ENCODE peak calls at places on chromosomes 5 and 9, in four cellular contexts. T, Y, B and V are unnamed samples.

GRCh38 chr5:172499287-172499686 is 45.0 kb upstream of the SH3PXD2B start:
- DNase-seq in Y (no peak), T (no peak), B (no peak), V (no peak)

GRCh38 chr9:5743109-5743508 is 89.8 kb downstream of the ERMP1 start:
- DNase-seq in Y (no peak), T (no peak), B (no peak), V (no peak)

GRCh38 chr5:14560091-14560595 is 21.4 kb upstream of the OTULINL start:
- DNase-seq in T (no peak), Y (no peak), B (no peak), V (no peak)

GRCh38 chr5:67268233-67269011 is 71.8 kb upstream of the CD180 start:
- DNase-seq in Y (peak), B (no peak), T (peak), V (no peak)

GRCh38 chr5:96189987-96190386 is 228.3 kb upstream of the ELL2 start:
- DNase-seq in B (no peak), Y (no peak), T (no peak), V (no peak)

GRCh38 chr5:111953351-111954127 is 196.5 kb upstream of the NREP start:
- DNase-seq in Y (no peak), T (peak), B (no peak), V (no peak)

GRCh38 chr5:5288236-5288635 is 134.2 kb upstream of the ICE1 start:
- DNase-seq in B (no peak), T (peak), Y (peak), V (no peak)

GRCh38 chr9:129609486-129610192 is 11.3 kb downstream of the C9orf50 start:
- DNase-seq in Y (no peak), T (no peak), B (no peak), V (peak)

GRCh38 chr5:58261605-58262004 is 198.3 kb downstream of the PLK2 start:
- DNase-seq in T (no peak), B (no peak), Y (no peak), V (no peak)

GRCh38 chr5:123610665-123611406 is 98.9 kb downstream of the CSNK1G3 start:
- DNase-seq in B (no peak), Y (peak), T (peak), V (no peak)

GRCh38 chr5:149094996-149095395 is 32.1 kb upstream of the SH3TC2 start:
- DNase-seq in B (no peak), T (no peak), Y (no peak), V (no peak)

GRCh38 chr9:25975667-25976066 is 297.4 kb upstream of the TUSC1 start:
- DNase-seq in Y (no peak), B (no peak), T (no peak), V (no peak)

GRCh38 chr9:136058801-136059302 is 36.2 kb downstream of the NACC2 start:
- DNase-seq in B (peak), T (no peak), Y (no peak), V (peak)

GRCh38 chr5:55226027-55226933 is 835 bp downstream of the MCIDAS start:
- DNase-seq in T (no peak), B (no peak), Y (no peak), V (no peak)

GRCh38 chr5:123265551-123265950 is 157.7 kb downstream of the CEP120 start:
- DNase-seq in Y (no peak), T (peak), B (no peak), V (no peak)

GRCh38 chr5:142529626-142530278 is 156.1 kb downstream of the FGF1 start:
- DNase-seq in T (no peak), B (no peak), Y (peak), V (no peak)

GRCh38 chr9:137448569-137448962 is 7.4 kb upstream of the ENTPD8 start:
- DNase-seq in Y (no peak), B (no peak), T (no peak), V (peak)

GRCh38 chr9:132309056-132309455 is 45.7 kb downstream of the SETX start:
- DNase-seq in B (no peak), Y (no peak), T (no peak), V (no peak)

GRCh38 chr5:171907731-171908343 is 98.6 kb downstream of the FBXW11 start:
- DNase-seq in Y (no peak), T (peak), B (no peak), V (no peak)

GRCh38 chr5:90092734-90093133 is 316.8 kb downstream of the CETN3 start:
- DNase-seq in T (no peak), Y (no peak), B (no peak), V (no peak)

GRCh38 chr5:99763021-99763814 is 772.0 kb upstream of the FAM174A start:
- DNase-seq in T (no peak), Y (no peak), B (peak), V (no peak)

GRCh38 chr5:147346006-147346561 is 111.3 kb downstream of the STK32A start:
- DNase-seq in T (no peak), B (no peak), Y (no peak), V (no peak)

GRCh38 chr5:79070002-79070567 is 518 bp downstream of the BHMT2 start:
- DNase-seq in T (no peak), B (no peak), Y (no peak), V (no peak)

GRCh38 chr9:134629061-134629585 is 12.5 kb upstream of the COL5A1 start:
- DNase-seq in B (peak), T (no peak), Y (no peak), V (peak)

GRCh38 chr5:54021413-54022155 is 288.8 kb downstream of the ARL15 start:
- DNase-seq in B (no peak), Y (no peak), T (no peak), V (no peak)

GRCh38 chr5:172841258-172841657 is 7.2 kb downstream of the ERGIC1 start:
- DNase-seq in B (no peak), Y (no peak), T (no peak), V (no peak)

GRCh38 chr9:90874194-90874593 is 72.6 kb downstream of the SYK start:
- DNase-seq in T (no peak), Y (no peak), B (no peak), V (no peak)

GRCh38 chr9:88776717-88777497 is 214.4 kb upstream of the S1PR3 start:
- DNase-seq in T (peak), B (no peak), Y (peak), V (no peak)

GRCh38 chr9:136424750-136425362 is 14.4 kb downstream of the PMPCA start:
- DNase-seq in Y (no peak), B (peak), T (no peak), V (no peak)

GRCh38 chr9:137478613-137479314 is 19.6 kb upstream of the NSMF start:
- DNase-seq in B (no peak), T (no peak), Y (no peak), V (no peak)

GRCh38 chr9:6758418-6759113 is 793 bp downstream of the KDM4C start:
- DNase-seq in T (no peak), B (no peak), Y (peak), V (peak)

GRCh38 chr5:170809551-170809950 is 26.0 kb downstream of the GABRP start:
- DNase-seq in T (peak), B (no peak), Y (peak), V (no peak)
- TF ChIP-seq CTCF in T (peak), B (peak), Y (peak), V (no peak)

GRCh38 chr5:137348759-137349158 is 150.4 kb downstream of the SPOCK1 start:
- DNase-seq in T (no peak), Y (no peak), B (no peak), V (no peak)
- TF ChIP-seq CTCF in T (no peak), Y (no peak), B (no peak), V (no peak)

DNA sequence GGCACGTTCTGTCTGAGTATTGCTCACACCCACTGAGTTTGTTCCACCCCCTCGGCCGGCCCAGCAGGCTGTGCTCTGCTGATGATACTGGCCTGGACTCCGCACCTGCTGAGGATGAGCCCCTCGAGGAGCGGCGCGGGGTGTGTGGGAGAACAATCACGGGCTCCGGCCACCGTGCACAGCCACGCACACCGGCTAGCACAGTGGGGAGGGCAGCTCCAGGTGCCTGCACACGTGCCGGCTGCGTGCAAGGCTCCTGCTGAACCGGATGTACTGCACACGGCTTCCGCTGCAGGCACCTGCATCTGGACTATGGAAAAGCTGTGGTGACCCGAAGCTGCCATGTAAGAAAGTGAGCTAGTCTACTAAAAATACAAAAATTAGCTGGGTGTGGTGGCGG is 485.2 kb upstream of the CDH9 start:
- DNase-seq in B (no peak), Y (no peak), T (no peak), V (no peak)
- TF ChIP-seq CTCF in B (no peak), Y (no peak), T (no peak), V (no peak)

DNA sequence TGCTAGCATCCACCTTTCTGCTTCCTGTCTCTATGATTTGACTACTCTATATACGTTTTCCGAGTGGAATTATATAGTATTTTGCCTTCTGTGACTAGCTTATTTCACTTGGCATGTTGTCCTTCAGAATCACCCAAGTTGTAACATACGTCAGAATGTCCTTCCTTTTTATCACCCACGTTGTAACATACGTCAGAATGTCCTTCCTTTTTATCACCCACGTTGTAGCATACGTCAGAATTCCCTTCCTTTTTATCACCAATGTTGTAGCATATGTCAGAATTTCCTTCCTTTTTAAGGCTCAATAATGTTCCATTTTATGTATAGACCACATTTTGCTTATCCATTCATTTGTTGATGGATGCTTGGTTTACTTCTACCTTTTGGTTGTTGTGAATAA is 22.9 kb upstream of the TAS2R1 start:
- DNase-seq in B (no peak), T (no peak), Y (no peak), V (no peak)
- TF ChIP-seq CTCF in B (no peak), T (no peak), Y (no peak), V (no peak)

DNA sequence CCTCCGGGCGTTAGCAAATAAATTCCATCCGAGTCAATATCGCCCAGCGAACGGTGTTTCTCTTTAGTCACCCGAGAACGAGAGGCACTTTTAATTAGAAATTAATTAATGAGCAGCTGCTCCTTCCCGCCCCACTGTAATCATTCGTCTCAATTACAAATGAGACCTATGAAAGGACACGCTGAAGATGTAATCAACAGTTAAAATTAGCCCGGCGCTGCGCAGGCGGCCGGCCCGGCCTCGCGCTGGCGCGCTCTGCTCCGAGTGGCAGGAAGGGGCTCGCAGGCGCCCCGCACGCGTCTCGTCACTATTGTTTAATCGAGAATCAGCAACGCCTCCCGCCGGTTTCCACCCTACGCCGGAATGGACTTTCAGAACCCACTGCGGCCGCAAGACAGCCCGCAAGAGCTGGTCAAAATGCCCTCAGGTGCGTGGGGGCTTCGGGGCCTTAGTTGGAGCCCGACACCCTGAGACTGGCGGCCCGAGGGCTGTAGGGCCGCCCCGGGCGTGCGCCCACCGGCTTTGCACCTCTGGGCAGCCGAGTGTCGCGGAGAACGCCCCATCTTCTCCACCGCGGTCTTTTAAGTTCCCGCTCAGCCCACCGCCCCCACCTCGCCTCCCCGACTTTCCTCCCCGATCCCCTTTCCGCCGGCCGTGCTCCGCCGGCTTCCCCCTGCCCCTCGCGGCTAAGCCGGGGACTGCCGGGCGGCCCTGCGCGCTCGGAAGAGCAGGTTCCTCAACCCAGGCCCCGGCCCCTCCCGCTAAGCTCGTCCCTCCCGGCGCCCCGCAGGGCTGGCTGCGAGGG is 597 bp upstream of the IRX4 start:
- DNase-seq in T (no peak), B (peak), Y (no peak), V (no peak)
- TF ChIP-seq CTCF in T (peak), B (peak), Y (peak), V (no peak)

DNA sequence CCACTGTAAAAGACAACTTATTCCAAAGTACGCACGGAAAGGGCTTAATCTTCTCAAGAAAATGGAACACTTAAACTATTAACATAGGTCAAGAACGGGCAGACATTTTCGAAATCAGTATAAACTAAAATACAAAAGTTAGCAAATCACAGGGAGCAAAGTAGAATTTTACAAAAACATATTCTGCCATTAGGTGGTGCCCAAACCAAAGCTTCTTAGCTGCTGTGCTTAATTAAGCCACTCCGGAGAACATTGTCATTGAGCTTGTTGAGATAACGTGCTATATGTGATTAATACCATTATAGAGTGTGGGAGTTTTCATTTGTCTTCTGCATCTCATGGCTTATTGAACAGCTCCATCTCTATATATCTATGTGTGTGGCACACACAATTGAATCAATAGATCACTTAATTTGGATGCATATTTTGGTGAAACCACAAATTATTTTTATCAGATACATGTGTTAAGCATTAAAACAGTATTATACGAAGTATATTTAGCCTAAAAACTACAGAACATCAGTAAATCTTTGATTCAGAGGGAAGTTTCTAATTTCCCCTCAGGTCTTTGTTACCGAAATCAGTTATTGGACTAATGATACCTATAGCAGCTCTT is 23.4 kb downstream of the UBLCP1 start:
- DNase-seq in B (no peak), T (peak), Y (no peak), V (no peak)
- TF ChIP-seq CTCF in B (peak), T (peak), Y (peak), V (peak)

GRCh38 chr5:177470759-177471536 is 2.5 kb downstream of the DBN1 start:
- DNase-seq in B (no peak), T (no peak), Y (no peak), V (no peak)
- TF ChIP-seq CTCF in B (no peak), T (no peak), Y (no peak), V (no peak)

GRCh38 chr5:115033861-115034260 is 135.8 kb downstream of the TRIM36 start:
- DNase-seq in T (no peak), B (no peak), Y (no peak), V (no peak)
- TF ChIP-seq CTCF in T (no peak), B (no peak), Y (peak), V (no peak)